ENCODE peak calls at places on chromosomes 3 and 15, in nine cellular contexts. One of them, this sample, is unnamed.

GRCh38 chr3:69290006-69290405 is 95.9 kb downstream of the FRMD4B start:
- DNase-seq in cardiac muscle cell: no peak
- DNase-seq in pancreas: no peak
- DNase-seq in foreskin fibroblast: no peak
- DNase-seq in CD4-positive, alpha-beta memory T cell: no peak
- DNase-seq in gastrocnemius medialis: no peak
- DNase-seq in choroid plexus epithelial cell: no peak
- DNase-seq in fibroblast of pulmonary artery: no peak
- DNase-seq in keratinocyte: no peak
- DNase-seq in this sample: no peak

GRCh38 chr15:58235961-58236360 is 97.8 kb downstream of the AQP9 start:
- DNase-seq in choroid plexus epithelial cell: no peak
- DNase-seq in CD4-positive, alpha-beta memory T cell: no peak
- DNase-seq in pancreas: no peak
- DNase-seq in fibroblast of pulmonary artery: no peak
- DNase-seq in keratinocyte: no peak
- DNase-seq in gastrocnemius medialis: no peak
- DNase-seq in cardiac muscle cell: no peak
- DNase-seq in foreskin fibroblast: no peak
- DNase-seq in this sample: no peak

GRCh38 chr15:71800835-71801745 is 9.3 kb upstream of the NR2E3 start:
- DNase-seq in gastrocnemius medialis: no peak
- DNase-seq in choroid plexus epithelial cell: peak; percentile 91
- DNase-seq in keratinocyte: peak; percentile 9
- DNase-seq in pancreas: peak; percentile 24
- DNase-seq in foreskin fibroblast: peak; percentile 87
- DNase-seq in CD4-positive, alpha-beta memory T cell: no peak
- DNase-seq in fibroblast of pulmonary artery: peak; percentile 86
- DNase-seq in cardiac muscle cell: peak; percentile 85
- DNase-seq in this sample: no peak

GRCh38 chr3:93906245-93906644 is 67.5 kb downstream of the PROS1 start:
- DNase-seq in gastrocnemius medialis: no peak
- DNase-seq in choroid plexus epithelial cell: no peak
- DNase-seq in foreskin fibroblast: no peak
- DNase-seq in pancreas: no peak
- DNase-seq in keratinocyte: no peak
- DNase-seq in cardiac muscle cell: peak; percentile 42
- DNase-seq in fibroblast of pulmonary artery: no peak
- DNase-seq in CD4-positive, alpha-beta memory T cell: no peak
- DNase-seq in this sample: no peak

GRCh38 chr3:50479523-50479922 is 23.9 kb downstream of the CACNA2D2 start:
- DNase-seq in cardiac muscle cell: no peak
- DNase-seq in foreskin fibroblast: no peak
- DNase-seq in keratinocyte: no peak
- DNase-seq in choroid plexus epithelial cell: no peak
- DNase-seq in CD4-positive, alpha-beta memory T cell: no peak
- DNase-seq in gastrocnemius medialis: no peak
- DNase-seq in pancreas: no peak
- DNase-seq in fibroblast of pulmonary artery: no peak
- DNase-seq in this sample: no peak

GRCh38 chr3:99108508-99108907 is 207.0 kb upstream of the DCBLD2 start:
- DNase-seq in pancreas: no peak
- DNase-seq in fibroblast of pulmonary artery: peak; percentile 99
- DNase-seq in choroid plexus epithelial cell: peak; percentile 98
- DNase-seq in gastrocnemius medialis: no peak
- DNase-seq in foreskin fibroblast: peak; percentile 89
- DNase-seq in CD4-positive, alpha-beta memory T cell: no peak
- DNase-seq in keratinocyte: peak; percentile 83
- DNase-seq in cardiac muscle cell: peak; percentile 97
- DNase-seq in this sample: peak; percentile 95

GRCh38 chr3:105118905-105119304 is 247.8 kb upstream of the ALCAM start:
- DNase-seq in gastrocnemius medialis: no peak
- DNase-seq in fibroblast of pulmonary artery: peak; percentile 60
- DNase-seq in pancreas: no peak
- DNase-seq in keratinocyte: no peak
- DNase-seq in choroid plexus epithelial cell: peak; percentile 41
- DNase-seq in cardiac muscle cell: peak; percentile 39
- DNase-seq in CD4-positive, alpha-beta memory T cell: no peak
- DNase-seq in foreskin fibroblast: peak; percentile 74
- DNase-seq in this sample: peak; percentile 92

GRCh38 chr15:87576486-87577176 is 679.9 kb downstream of the NTRK3 start:
- DNase-seq in CD4-positive, alpha-beta memory T cell: no peak
- DNase-seq in choroid plexus epithelial cell: no peak
- DNase-seq in cardiac muscle cell: no peak
- DNase-seq in keratinocyte: no peak
- DNase-seq in fibroblast of pulmonary artery: no peak
- DNase-seq in gastrocnemius medialis: no peak
- DNase-seq in foreskin fibroblast: no peak
- DNase-seq in pancreas: no peak
- DNase-seq in this sample: no peak

GRCh38 chr3:51371943-51372557 is 13.0 kb upstream of the MANF start:
- DNase-seq in pancreas: peak; percentile 52
- DNase-seq in foreskin fibroblast: peak; percentile 58
- DNase-seq in keratinocyte: no peak
- DNase-seq in fibroblast of pulmonary artery: peak; percentile 89
- DNase-seq in CD4-positive, alpha-beta memory T cell: peak; percentile 52
- DNase-seq in gastrocnemius medialis: no peak
- DNase-seq in choroid plexus epithelial cell: peak; percentile 92
- DNase-seq in cardiac muscle cell: peak; percentile 87
- DNase-seq in this sample: peak; percentile 5

GRCh38 chr15:64701482-64701881 is 73.9 kb downstream of the RBPMS2 start:
- DNase-seq in choroid plexus epithelial cell: no peak
- DNase-seq in keratinocyte: no peak
- DNase-seq in fibroblast of pulmonary artery: no peak
- DNase-seq in CD4-positive, alpha-beta memory T cell: no peak
- DNase-seq in gastrocnemius medialis: no peak
- DNase-seq in cardiac muscle cell: no peak
- DNase-seq in pancreas: no peak
- DNase-seq in foreskin fibroblast: no peak
- DNase-seq in this sample: no peak

GRCh38 chr3:147813256-147813655 is 404.1 kb downstream of the ZIC1 start:
- DNase-seq in gastrocnemius medialis: no peak
- DNase-seq in CD4-positive, alpha-beta memory T cell: no peak
- DNase-seq in foreskin fibroblast: no peak
- DNase-seq in fibroblast of pulmonary artery: no peak
- DNase-seq in pancreas: no peak
- DNase-seq in cardiac muscle cell: no peak
- DNase-seq in keratinocyte: no peak
- DNase-seq in choroid plexus epithelial cell: no peak
- DNase-seq in this sample: no peak

GRCh38 chr3:147812186-147812911 is 403.2 kb downstream of the ZIC1 start:
- DNase-seq in fibroblast of pulmonary artery: peak; percentile 6
- DNase-seq in choroid plexus epithelial cell: peak; percentile 34
- DNase-seq in cardiac muscle cell: no peak
- DNase-seq in foreskin fibroblast: no peak
- DNase-seq in CD4-positive, alpha-beta memory T cell: no peak
- DNase-seq in pancreas: no peak
- DNase-seq in keratinocyte: no peak
- DNase-seq in gastrocnemius medialis: no peak
- DNase-seq in this sample: no peak

GRCh38 chr3:147816770-147817169 is 407.6 kb downstream of the ZIC1 start:
- DNase-seq in foreskin fibroblast: no peak
- DNase-seq in cardiac muscle cell: peak; percentile 3
- DNase-seq in CD4-positive, alpha-beta memory T cell: no peak
- DNase-seq in fibroblast of pulmonary artery: peak; percentile 28
- DNase-seq in gastrocnemius medialis: peak; percentile 12
- DNase-seq in keratinocyte: no peak
- DNase-seq in choroid plexus epithelial cell: peak; percentile 47
- DNase-seq in pancreas: no peak
- DNase-seq in this sample: no peak
- H3K4me3 ChIP-seq in foreskin fibroblast: no peak overlapping the region
- H3K4me3 ChIP-seq in cardiac muscle cell: no peak overlapping the region
- H3K4me3 ChIP-seq in CD4-positive, alpha-beta memory T cell: no peak overlapping the region
- H3K4me3 ChIP-seq in fibroblast of pulmonary artery: no peak overlapping the region
- H3K4me3 ChIP-seq in gastrocnemius medialis: no peak overlapping the region
- H3K4me3 ChIP-seq in keratinocyte: no peak overlapping the region
- H3K4me3 ChIP-seq in choroid plexus epithelial cell: no peak overlapping the region
- H3K4me3 ChIP-seq in pancreas: no peak overlapping the region
- H3K4me3 ChIP-seq in this sample: no peak overlapping the region

DNA sequence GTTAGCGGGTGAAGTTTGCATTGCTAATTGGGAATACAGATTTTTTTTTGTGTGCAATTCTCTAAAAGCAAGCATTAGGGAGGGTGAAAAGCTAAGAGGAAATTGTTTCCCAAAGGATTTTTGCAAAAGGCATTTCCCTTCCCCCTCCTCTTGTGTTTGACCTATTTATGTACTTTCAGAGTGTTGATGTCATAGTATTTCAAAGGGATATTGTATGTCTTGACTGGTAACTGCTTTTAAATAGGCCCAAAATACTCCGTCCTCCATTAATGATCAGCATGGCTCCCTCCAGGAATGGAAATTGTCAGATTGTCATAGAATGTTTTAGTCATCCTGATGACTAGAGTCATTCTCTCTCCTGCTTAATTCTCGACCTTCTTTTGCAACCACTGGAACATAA is 32.4 kb downstream of the TRIM71 start:
- DNase-seq in fibroblast of pulmonary artery: no peak
- DNase-seq in choroid plexus epithelial cell: no peak
- DNase-seq in foreskin fibroblast: no peak
- DNase-seq in pancreas: no peak
- DNase-seq in cardiac muscle cell: peak; percentile 23
- DNase-seq in CD4-positive, alpha-beta memory T cell: no peak
- DNase-seq in keratinocyte: no peak
- DNase-seq in gastrocnemius medialis: no peak
- DNase-seq in this sample: no peak
- H3K4me3 ChIP-seq in fibroblast of pulmonary artery: no peak overlapping the region
- H3K4me3 ChIP-seq in choroid plexus epithelial cell: no peak overlapping the region
- H3K4me3 ChIP-seq in foreskin fibroblast: no peak overlapping the region
- H3K4me3 ChIP-seq in pancreas: no peak overlapping the region
- H3K4me3 ChIP-seq in cardiac muscle cell: no peak overlapping the region
- H3K4me3 ChIP-seq in CD4-positive, alpha-beta memory T cell: no peak overlapping the region
- H3K4me3 ChIP-seq in keratinocyte: no peak overlapping the region
- H3K4me3 ChIP-seq in gastrocnemius medialis: no peak overlapping the region
- H3K4me3 ChIP-seq in this sample: no peak overlapping the region

GRCh38 chr15:74412159-74412558 is 21.6 kb downstream of the SEMA7A start:
- DNase-seq in cardiac muscle cell: no peak
- DNase-seq in gastrocnemius medialis: no peak
- DNase-seq in pancreas: no peak
- DNase-seq in foreskin fibroblast: no peak
- DNase-seq in choroid plexus epithelial cell: no peak
- DNase-seq in keratinocyte: no peak
- DNase-seq in fibroblast of pulmonary artery: no peak
- DNase-seq in CD4-positive, alpha-beta memory T cell: no peak
- DNase-seq in this sample: no peak
- H3K4me3 ChIP-seq in cardiac muscle cell: no peak overlapping the region
- H3K4me3 ChIP-seq in gastrocnemius medialis: no peak overlapping the region
- H3K4me3 ChIP-seq in pancreas: no peak overlapping the region
- H3K4me3 ChIP-seq in foreskin fibroblast: no peak overlapping the region
- H3K4me3 ChIP-seq in choroid plexus epithelial cell: no peak overlapping the region
- H3K4me3 ChIP-seq in keratinocyte: no peak overlapping the region
- H3K4me3 ChIP-seq in fibroblast of pulmonary artery: no peak overlapping the region
- H3K4me3 ChIP-seq in CD4-positive, alpha-beta memory T cell: no peak overlapping the region
- H3K4me3 ChIP-seq in this sample: no peak overlapping the region

GRCh38 chr3:152259480-152259879 is 9.2 kb upstream of the MBNL1 start:
- DNase-seq in foreskin fibroblast: no peak
- DNase-seq in cardiac muscle cell: no peak
- DNase-seq in keratinocyte: no peak
- DNase-seq in gastrocnemius medialis: no peak
- DNase-seq in fibroblast of pulmonary artery: no peak
- DNase-seq in CD4-positive, alpha-beta memory T cell: no peak
- DNase-seq in choroid plexus epithelial cell: no peak
- DNase-seq in pancreas: no peak
- DNase-seq in this sample: no peak

GRCh38 chr3:152257246-152258074 is 11.3 kb upstream of the MBNL1 start:
- DNase-seq in fibroblast of pulmonary artery: no peak
- DNase-seq in cardiac muscle cell: no peak
- DNase-seq in choroid plexus epithelial cell: peak; percentile 28
- DNase-seq in gastrocnemius medialis: no peak
- DNase-seq in CD4-positive, alpha-beta memory T cell: peak; percentile 65
- DNase-seq in foreskin fibroblast: no peak
- DNase-seq in pancreas: no peak
- DNase-seq in keratinocyte: no peak
- DNase-seq in this sample: no peak

GRCh38 chr3:152258448-152259302 is 10.1 kb upstream of the MBNL1 start:
- DNase-seq in gastrocnemius medialis: peak; percentile 75
- DNase-seq in choroid plexus epithelial cell: peak; percentile 98
- DNase-seq in keratinocyte: no peak
- DNase-seq in fibroblast of pulmonary artery: peak; percentile 99
- DNase-seq in cardiac muscle cell: peak; percentile 98
- DNase-seq in foreskin fibroblast: peak; percentile 98
- DNase-seq in CD4-positive, alpha-beta memory T cell: peak; percentile 61
- DNase-seq in pancreas: no peak
- DNase-seq in this sample: peak; percentile 94

GRCh38 chr3:152255290-152255689 is 13.4 kb upstream of the MBNL1 start:
- DNase-seq in cardiac muscle cell: no peak
- DNase-seq in pancreas: no peak
- DNase-seq in CD4-positive, alpha-beta memory T cell: peak; percentile 24
- DNase-seq in keratinocyte: no peak
- DNase-seq in choroid plexus epithelial cell: no peak
- DNase-seq in fibroblast of pulmonary artery: no peak
- DNase-seq in gastrocnemius medialis: no peak
- DNase-seq in foreskin fibroblast: no peak
- DNase-seq in this sample: no peak

DNA sequence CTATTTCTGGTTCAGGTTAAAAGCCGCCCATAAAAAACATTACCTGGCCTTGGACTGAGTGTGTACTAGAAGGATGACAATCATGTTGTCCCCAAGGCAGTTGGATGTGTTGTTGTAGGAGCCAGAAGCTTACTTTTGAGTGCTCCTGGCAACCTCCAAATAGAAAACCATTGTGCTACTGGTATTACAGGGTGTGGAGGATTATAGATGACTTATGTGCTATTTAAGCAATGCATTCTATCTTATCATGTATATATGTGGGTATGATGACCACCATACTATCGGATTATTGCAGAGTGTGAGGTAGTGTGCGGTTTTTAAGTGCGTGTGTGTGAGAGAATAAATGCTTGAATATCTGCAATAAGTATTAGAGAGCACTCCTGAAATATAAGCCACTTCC is 11.9 kb upstream of the MBNL1 start:
- DNase-seq in cardiac muscle cell: no peak
- DNase-seq in pancreas: no peak
- DNase-seq in choroid plexus epithelial cell: no peak
- DNase-seq in CD4-positive, alpha-beta memory T cell: no peak
- DNase-seq in gastrocnemius medialis: no peak
- DNase-seq in keratinocyte: no peak
- DNase-seq in foreskin fibroblast: no peak
- DNase-seq in fibroblast of pulmonary artery: no peak
- DNase-seq in this sample: no peak
- H3K4me3 ChIP-seq in cardiac muscle cell: no peak overlapping the region
- H3K4me3 ChIP-seq in pancreas: no peak overlapping the region
- H3K4me3 ChIP-seq in choroid plexus epithelial cell: no peak overlapping the region
- H3K4me3 ChIP-seq in CD4-positive, alpha-beta memory T cell: peak overlapping the region; percentile 12
- H3K4me3 ChIP-seq in gastrocnemius medialis: no peak overlapping the region
- H3K4me3 ChIP-seq in keratinocyte: no peak overlapping the region
- H3K4me3 ChIP-seq in foreskin fibroblast: no peak overlapping the region
- H3K4me3 ChIP-seq in fibroblast of pulmonary artery: no peak overlapping the region
- H3K4me3 ChIP-seq in this sample: no peak overlapping the region

GRCh38 chr3:129688310-129688895 is 81.9 kb upstream of the PLXND1 start:
- DNase-seq in choroid plexus epithelial cell: peak; percentile 87
- DNase-seq in foreskin fibroblast: peak; percentile 39
- DNase-seq in keratinocyte: no peak
- DNase-seq in fibroblast of pulmonary artery: peak; percentile 71
- DNase-seq in cardiac muscle cell: peak; percentile 75
- DNase-seq in gastrocnemius medialis: peak; percentile 65
- DNase-seq in CD4-positive, alpha-beta memory T cell: no peak
- DNase-seq in pancreas: peak; percentile 77
- DNase-seq in this sample: no peak
- H3K4me3 ChIP-seq in choroid plexus epithelial cell: peak overlapping the region; percentile 54
- H3K4me3 ChIP-seq in foreskin fibroblast: peak overlapping the region; percentile 50
- H3K4me3 ChIP-seq in keratinocyte: no peak overlapping the region
- H3K4me3 ChIP-seq in fibroblast of pulmonary artery: peak overlapping the region; percentile 49
- H3K4me3 ChIP-seq in cardiac muscle cell: peak overlapping the region; percentile 11
- H3K4me3 ChIP-seq in gastrocnemius medialis: peak overlapping the region; percentile 50
- H3K4me3 ChIP-seq in CD4-positive, alpha-beta memory T cell: no peak overlapping the region
- H3K4me3 ChIP-seq in pancreas: no peak overlapping the region
- H3K4me3 ChIP-seq in this sample: peak overlapping the region; percentile 20

This sample was measured in BJ.